ENCODE peak calls at places on chromosomes 13 and 19, in four cellular contexts. W is SHP77 treated with DMSO at 0.1 percent for 48 hours, D is HFF-Myc, A is amniotic stem cell. P is an unnamed sample.

GRCh38 chr13:76012091-76012721 is 376.1 kb downstream of the LMO7 start:
- DNase-seq in W (no peak), D (no peak), A (no peak), P (no peak)

GRCh38 chr13:32165791-32166190 is 134.2 kb downstream of the FRY start:
- DNase-seq in W (no peak), D (no peak), A (no peak), P (no peak)

GRCh38 chr19:50258918-50259372 is 55.5 kb downstream of the MYH14 start:
- DNase-seq in W (no peak), D (no peak), A (no peak), P (no peak)

GRCh38 chr19:33055718-33056117 is 9.0 kb downstream of the RHPN2 start:
- DNase-seq in W (no peak), D (no peak), A (no peak), P (no peak)

GRCh38 chr19:39398297-39398864 is 7.2 kb downstream of the MED29 start:
- DNase-seq in W (no peak), D (no peak), A (peak; percentile 21), P (no peak)

GRCh38 chr13:23656637-23657036 is 86.4 kb downstream of the TNFRSF19 start:
- DNase-seq in W (peak; percentile 97), D (peak; percentile 56), A (no peak), P (peak; percentile 84)

GRCh38 chr19:2476451-2477140 is 669 bp downstream of the GADD45B start:
- DNase-seq in W (no peak), D (no peak), A (no peak), P (no peak)

GRCh38 chr13:78054152-78054551 is 135.5 kb upstream of the EDNRB start:
- DNase-seq in W (no peak), D (no peak), A (no peak), P (no peak)

GRCh38 chr13:80742027-80742426 is 401.1 kb upstream of the SPRY2 start:
- DNase-seq in W (no peak), D (no peak), A (no peak), P (no peak)

GRCh38 chr13:46045424-46045823 is 7.1 kb downstream of the ZC3H13 start:
- DNase-seq in W (no peak), D (no peak), A (no peak), P (no peak)

GRCh38 chr13:28464861-28465260 is 30.1 kb downstream of the FLT1 start:
- DNase-seq in W (no peak), D (no peak), A (no peak), P (no peak)

GRCh38 chr19:21677696-21678418 is 89.5 kb downstream of the ZNF100 start:
- DNase-seq in W (no peak), D (no peak), A (no peak), P (no peak)

GRCh38 chr19:32652893-32653625 is 21.9 kb downstream of the ANKRD27 start:
- DNase-seq in W (no peak), D (peak; percentile 22), A (no peak), P (peak; percentile 65)

GRCh38 chr13:99380921-99381645 is 73.9 kb upstream of the GPR183 start:
- DNase-seq in W (no peak), D (no peak), A (no peak), P (no peak)

GRCh38 chr13:111951982-111952565 is 114.9 kb upstream of the SOX1 start:
- DNase-seq in W (no peak), D (no peak), A (no peak), P (no peak)

GRCh38 chr19:2561895-2562294 is 86.0 kb downstream of the GADD45B start:
- DNase-seq in W (no peak), D (no peak), A (no peak), P (no peak)

GRCh38 chr19:38507551-38508127 is 74.1 kb downstream of the RYR1 start:
- DNase-seq in W (no peak), D (no peak), A (no peak), P (no peak)

GRCh38 chr19:55958356-55958755 is 10.7 kb downstream of the NLRP8 start:
- DNase-seq in W (no peak), D (no peak), A (no peak), P (no peak)

GRCh38 chr19:29662604-29663404 is 2.5 kb upstream of the PLEKHF1 start:
- DNase-seq in W (no peak), D (no peak), A (peak; percentile 96), P (peak; percentile 85)

GRCh38 chr13:39462456-39462855 is 140.5 kb downstream of the LHFPL6 start:
- DNase-seq in W (no peak), D (no peak), A (no peak), P (no peak)

GRCh38 chr19:13260883-13261653 is 110.9 kb downstream of the IER2 start:
- DNase-seq in W (no peak), D (peak; percentile 56), A (peak; percentile 56), P (peak; percentile 54)

GRCh38 chr19:51366999-51367564 is 894 bp upstream of the ETFB start:
- DNase-seq in W (no peak), D (no peak), A (no peak), P (no peak)

GRCh38 chr19:7522923-7523667 is 671 bp downstream of the MCOLN1 start:
- DNase-seq in W (no peak), D (no peak), A (no peak), P (no peak)

GRCh38 chr19:13537454-13537853 is 31.2 kb upstream of the CACNA1A start:
- DNase-seq in W (no peak), D (no peak), A (no peak), P (no peak)

GRCh38 chr19:1410136-1410786 is 2.9 kb downstream of the DAZAP1 start:
- DNase-seq in W (no peak), D (no peak), A (no peak), P (no peak)

GRCh38 chr19:38989066-38989605 is 13.6 kb upstream of the FBXO17 start:
- DNase-seq in W (no peak), D (no peak), A (no peak), P (no peak)

GRCh38 chr19:13079542-13079986 is 23.1 kb downstream of the LYL1 start:
- DNase-seq in W (no peak), D (peak; percentile 83), A (no peak), P (no peak)

GRCh38 chr19:3710265-3710812 is 2.2 kb downstream of the TJP3 start:
- DNase-seq in W (peak; percentile 61), D (no peak), A (no peak), P (no peak)

GRCh38 chr13:109684836-109685602 is 101.4 kb downstream of the IRS2 start:
- DNase-seq in W (no peak), D (no peak), A (no peak), P (no peak)

GRCh38 chr19:13999085-13999484 is 7.0 kb downstream of the RFX1 start:
- DNase-seq in W (no peak), D (no peak), A (no peak), P (no peak)

GRCh38 chr19:55275851-55276719 is 3.8 kb downstream of the HSPBP1 start:
- DNase-seq in W (no peak), D (no peak), A (no peak), P (no peak)

GRCh38 chr19:55118401-55118991 is 1.1 kb upstream of the PPP1R12C start:
- DNase-seq in W (peak; percentile 18), D (no peak), A (no peak), P (no peak)

GRCh38 chr19:30393046-30393445 is 20.9 kb downstream of the ZNF536 start:
- DNase-seq in W (no peak), D (no peak), A (no peak), P (no peak)

GRCh38 chr13:75785130-75785529 is 149.0 kb downstream of the LMO7 start:
- DNase-seq in W (no peak), D (no peak), A (no peak), P (no peak)

P was measured in AG04450.